ENCODE peak calls at places on chromosome 20, in eight cellular contexts. C, B, U, O, I, R, Z and D are unnamed samples.

GRCh38 chr20:63612276-63612931 is 14.5 kb downstream of the GMEB2 start:
- DNase-seq in U (no peak), I (no peak), Z (no peak), R (no peak), O (no peak), C (no peak), B (no peak), D (no peak)

GRCh38 chr20:45341579-45341938 is 6.7 kb downstream of the SDC4 start:
- DNase-seq in C (no peak), R (no peak), I (no peak), Z (no peak), B (no peak), U (no peak), O (no peak), D (no peak)

GRCh38 chr20:45445805-45446562 is 23.6 kb upstream of the WFDC2 start:
- DNase-seq in Z (no peak), I (peak), O (peak), C (no peak), B (peak), U (peak), R (no peak), D (peak)

GRCh38 chr20:30630761-30631160 is 626.7 kb upstream of the DEFB115 start:
- DNase-seq in R (no peak), I (no peak), C (no peak), O (no peak), B (no peak), Z (no peak), U (no peak), D (no peak)

GRCh38 chr20:38133680-38134426 is 31.2 kb downstream of the TGM2 start:
- DNase-seq in O (no peak), I (no peak), Z (peak), C (no peak), B (no peak), U (no peak), R (no peak), D (no peak)

GRCh38 chr20:17558941-17559304 is 11.0 kb upstream of the DSTN start:
- DNase-seq in Z (no peak), B (no peak), O (no peak), I (no peak), R (no peak), C (no peak), U (no peak), D (no peak)

GRCh38 chr20:62136283-62137091 is 6.7 kb downstream of the PSMA7 start:
- DNase-seq in U (peak), R (peak), O (peak), I (peak), B (peak), Z (peak), C (no peak), D (peak)

GRCh38 chr20:21096321-21097043 is 9.7 kb downstream of the LINC00237 start:
- DNase-seq in R (no peak), O (no peak), I (peak), B (peak), C (no peak), Z (no peak), U (no peak), D (no peak)

GRCh38 chr20:64222273-64222672 is 33.3 kb upstream of the PCMTD2 start:
- DNase-seq in R (no peak), Z (no peak), O (no peak), B (no peak), I (peak), U (no peak), C (no peak), D (no peak)

GRCh38 chr20:2524435-2525272 is 11.7 kb upstream of the TMC2 start:
- DNase-seq in Z (peak), C (peak), O (peak), I (peak), U (peak), B (peak), R (peak), D (peak)

GRCh38 chr20:57804470-57805250 is 94.8 kb upstream of the PMEPA1 start:
- DNase-seq in C (no peak), R (no peak), B (no peak), U (no peak), I (no peak), Z (no peak), O (no peak), D (no peak)